ENCODE peak calls at places on chromosomes 11 and 22, in ten cellular contexts. C is tibial artery; T is spleen; Z is CD8-positive, alpha-beta T cell; R is esophagus squamous epithelium; G is HepG2; X is mucosa of descending colon; H is IMR-90; V is tibial nerve; B is SK-N-SH. E is an unnamed sample. For H3K4me1, the result is how much of the 10 kb centered on the place peaks cover.

GRCh38 chr11:35750315-35750714 is 87.7 kb downstream of the TRIM44 start:
- DNase-seq in G (peak), R (no peak), V (no peak), X (no peak), T (no peak), Z (no peak), B (no peak), C (no peak), H (no peak), E (no peak)

GRCh38 chr11:107876141-107876540 is 17.6 kb upstream of the SLC35F2 start:
- DNase-seq in H (no peak), V (no peak), T (no peak), R (no peak), X (no peak), C (no peak), B (no peak), G (no peak), Z (no peak), E (no peak)

GRCh38 chr22:27715078-27715477 is 86.5 kb downstream of the MN1 start:
- DNase-seq in X (no peak), T (peak), G (no peak), V (no peak), H (no peak), Z (no peak), R (no peak), C (no peak), B (peak), E (peak)

GRCh38 chr11:5596611-5597201 is at the start of gene TRIM6:
- DNase-seq in Z (no peak), B (no peak), R (no peak), C (peak), V (peak), G (no peak), X (peak), T (peak), H (peak), E (no peak)

GRCh38 chr22:30970356-30970746 is 1.3 kb downstream of the TUG1 start:
- DNase-seq in Z (no peak), G (no peak), T (no peak), B (no peak), V (no peak), C (no peak), H (no peak), X (no peak), R (no peak), E (no peak)

GRCh38 chr11:85805387-85805786 is 5.6 kb downstream of the SYTL2 start:
- DNase-seq in X (no peak), G (no peak), Z (no peak), B (no peak), T (no peak), C (no peak), H (peak), V (no peak), R (no peak), E (no peak)

GRCh38 chr11:105790841-105791240 is 181.0 kb downstream of the GRIA4 start:
- DNase-seq in V (no peak), B (no peak), H (no peak), G (no peak), R (no peak), C (no peak), X (no peak), Z (no peak), T (no peak), E (no peak)

GRCh38 chr11:62054484-62055121 is 69.2 kb upstream of the INCENP start:
- DNase-seq in G (peak), Z (peak), X (no peak), B (no peak), H (peak), R (no peak), C (no peak), V (no peak), T (peak), E (peak)

GRCh38 chr22:31616315-31616980 is 45.6 kb downstream of the PISD start:
- DNase-seq in V (no peak), X (no peak), G (peak), R (no peak), C (no peak), B (no peak), T (peak), H (no peak), Z (no peak), E (no peak)

GRCh38 chr11:35012467-35013191 is 96.2 kb downstream of the PDHX start:
- DNase-seq in V (no peak), T (no peak), X (no peak), H (no peak), R (no peak), C (no peak), B (no peak), G (no peak), Z (no peak), E (no peak)

GRCh38 chr11:128135451-128135850 is 451.9 kb downstream of the ETS1 start:
- DNase-seq in T (no peak), X (no peak), B (no peak), Z (no peak), G (no peak), H (no peak), C (no peak), V (no peak), R (no peak), E (no peak)

GRCh38 chr11:66082936-66083698 is 13.0 kb downstream of the PACS1 start:
- DNase-seq in H (no peak), V (no peak), T (no peak), B (peak), Z (no peak), R (no peak), G (peak), X (no peak), C (no peak), E (peak)

GRCh38 chr11:2791521-2792375 is 92.0 kb upstream of the KCNQ1OT1 start:
- DNase-seq in G (no peak), T (peak), V (no peak), X (peak), R (no peak), C (peak), H (no peak), B (no peak), Z (peak), E (peak)

GRCh38 chr11:63829823-63830489 is 9.0 kb upstream of the MARK2 start:
- DNase-seq in G (peak), H (peak), X (no peak), B (peak), R (no peak), C (no peak), Z (no peak), T (no peak), V (no peak), E (peak)
- TF ChIP-seq CTCF in G (peak), H (peak), X (no peak), B (peak), R (no peak), C (no peak), Z (no peak), T (no peak), V (no peak), E (peak)

DNA sequence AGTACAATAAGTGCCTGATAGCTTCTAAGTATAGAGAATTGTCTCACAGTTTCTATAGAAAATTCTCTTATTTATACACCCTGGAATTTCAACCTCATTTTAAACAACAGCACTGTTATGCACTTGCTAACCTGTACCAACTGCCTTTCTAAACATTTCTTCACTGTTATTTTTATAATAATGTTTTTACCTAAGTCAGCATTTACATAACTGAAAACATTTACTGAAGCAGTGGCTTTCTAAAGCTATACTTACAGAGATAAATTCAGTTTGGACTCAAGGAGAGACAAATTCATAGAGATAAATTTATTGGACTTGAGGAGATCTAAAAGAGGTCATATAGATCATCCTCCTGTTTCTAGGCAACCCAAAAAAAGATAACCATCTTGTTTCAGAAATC is 686.6 kb upstream of the FAT3 start:
- DNase-seq in C (no peak), R (no peak), T (no peak), Z (no peak), B (no peak), X (no peak), H (no peak), V (no peak), G (no peak), E (no peak)
- H3K4me1 ChIP-seq in C (under half), R (under half), T (under half), Z (under half), B (under half), X (under half), H (under half), V (under half), G (under half), E (under half)

GRCh38 chr22:48968201-48968959 is 859.3 kb downstream of the BRD1 start:
- DNase-seq in R (no peak), H (no peak), B (no peak), C (peak), Z (no peak), X (peak), V (no peak), T (peak), G (peak), E (no peak)
- TF ChIP-seq CTCF in R (no peak), H (no peak), B (peak), C (no peak), Z (peak), X (no peak), V (peak), T (no peak), G (peak), E (no peak)

DNA sequence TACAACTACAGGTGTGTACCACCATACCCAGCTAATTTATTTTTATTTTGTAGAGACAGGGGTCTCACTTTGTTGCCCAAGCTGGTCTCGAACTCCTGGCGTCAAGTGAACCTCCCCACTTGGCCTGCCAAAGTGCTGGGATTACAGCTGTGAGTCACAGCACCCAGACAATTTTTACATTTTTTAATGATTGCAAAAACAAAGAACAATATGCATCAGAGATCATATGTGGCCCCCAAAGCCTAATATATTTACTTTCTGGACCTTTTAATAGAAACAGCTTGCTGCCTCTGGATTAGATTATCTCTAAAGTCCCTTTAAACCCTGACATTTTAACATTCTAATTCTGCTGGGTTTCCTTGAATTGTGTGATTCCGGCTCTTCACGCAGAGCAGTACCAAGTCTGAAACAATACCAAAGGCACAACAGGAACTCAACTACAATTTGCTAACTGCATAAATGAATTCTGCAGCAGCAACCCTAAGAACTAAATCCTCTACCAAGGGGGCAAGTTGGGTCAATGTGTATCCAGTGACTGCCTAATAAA is 25.0 kb downstream of the RAB30 start:
- DNase-seq in T (no peak), B (no peak), R (no peak), G (no peak), C (no peak), V (no peak), X (no peak), H (peak), Z (no peak), E (no peak)
- H3K4me1 ChIP-seq in T (under half), B (under half), R (half or more), G (under half), C (under half), V (under half), X (under half), H (under half), Z (under half), E (under half)

DNA sequence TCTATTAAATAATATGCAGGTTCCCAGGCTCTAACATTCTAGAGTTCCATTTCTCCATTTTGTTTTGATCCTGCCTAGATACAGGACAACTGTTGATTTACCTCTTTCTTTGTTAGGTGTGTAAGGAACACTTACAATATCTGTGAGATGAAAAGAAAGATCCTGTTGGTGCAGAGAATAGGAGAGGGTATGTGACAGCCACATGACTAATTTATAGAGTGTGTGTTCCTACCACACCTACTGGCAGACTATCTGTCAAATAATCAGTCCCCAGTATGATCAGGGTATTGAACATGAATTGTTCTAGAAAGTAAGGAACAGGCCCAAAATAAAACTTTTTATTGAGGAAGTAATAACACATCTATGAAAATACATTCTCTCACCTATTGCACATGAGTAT is 10.2 kb downstream of the MMP10 start:
- DNase-seq in R (no peak), H (no peak), C (no peak), G (no peak), T (no peak), V (no peak), B (no peak), Z (no peak), X (no peak), E (no peak)
- TF ChIP-seq CTCF in R (no peak), H (no peak), C (no peak), G (no peak), T (no peak), V (no peak), B (no peak), Z (no peak), X (no peak), E (no peak)

GRCh38 chr11:8081591-8082021 is 595 bp downstream of the TUB start:
- DNase-seq in C (no peak), G (no peak), Z (no peak), R (no peak), B (peak), H (peak), V (no peak), X (no peak), T (peak), E (no peak)

GRCh38 chr11:8080674-8081590 is at the start of gene TUB:
- DNase-seq in B (peak), X (no peak), V (no peak), C (no peak), T (peak), H (no peak), R (no peak), Z (no peak), G (no peak), E (peak)

GRCh38 chr11:8083088-8083395 is 2.0 kb downstream of the TUB start:
- DNase-seq in X (no peak), R (no peak), B (no peak), V (no peak), G (no peak), T (peak), H (no peak), Z (no peak), C (no peak), E (no peak)

GRCh38 chr11:8083871-8084281 is 2.9 kb downstream of the TUB start:
- DNase-seq in X (no peak), B (no peak), R (no peak), H (no peak), G (no peak), T (no peak), C (no peak), Z (no peak), V (no peak), E (no peak)

GRCh38 chr11:8082391-8083087 is 1.5 kb downstream of the TUB start:
- DNase-seq in V (no peak), T (peak), X (no peak), H (no peak), Z (no peak), R (no peak), G (no peak), C (no peak), B (peak), E (peak)
- H3K4me1 ChIP-seq in V (under half), T (under half), X (under half), H (under half), Z (under half), R (under half), G (under half), C (under half), B (half or more), E (under half)

GRCh38 chr22:36858156-36858555 is 2.6 kb upstream of the NCF4 start:
- DNase-seq in R (no peak), G (no peak), X (no peak), V (no peak), Z (no peak), H (no peak), C (no peak), B (no peak), T (no peak), E (no peak)

GRCh38 chr22:36860821-36861659 is at the start of gene NCF4:
- DNase-seq in C (peak), B (no peak), G (no peak), H (no peak), T (peak), R (peak), V (peak), Z (peak), X (peak), E (no peak)

GRCh38 chr22:36860438-36860820 is 377 bp upstream of the NCF4 start:
- DNase-seq in V (no peak), R (no peak), T (peak), C (no peak), B (no peak), H (no peak), Z (no peak), G (no peak), X (no peak), E (no peak)

GRCh38 chr22:36858966-36859365 is 1.8 kb upstream of the NCF4 start:
- DNase-seq in T (no peak), X (no peak), G (no peak), V (no peak), H (no peak), R (no peak), C (no peak), B (no peak), Z (no peak), E (no peak)

DNA sequence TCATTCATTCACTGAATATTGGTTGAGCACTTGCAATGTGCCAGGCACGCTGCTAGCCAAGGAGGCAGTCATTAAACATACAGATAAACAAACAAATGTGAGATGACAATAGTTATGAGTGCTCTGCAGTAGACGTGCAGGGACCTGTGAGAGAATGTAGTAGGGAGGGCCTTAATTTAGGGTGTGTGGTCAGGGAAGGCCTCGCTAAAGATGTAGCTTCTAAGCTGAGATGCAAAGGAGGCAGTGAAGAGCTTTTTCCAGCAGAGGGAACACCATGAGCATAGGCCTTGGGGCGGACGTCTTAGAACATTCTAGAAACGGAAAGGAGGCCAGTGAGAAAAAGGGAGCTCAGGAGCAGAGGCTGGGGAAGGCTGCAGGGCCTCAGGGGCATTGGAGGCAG is 789 bp upstream of the NCF4 start:
- DNase-seq in Z (no peak), C (no peak), G (no peak), V (no peak), T (no peak), R (no peak), X (no peak), H (no peak), B (no peak), E (no peak)
- TF ChIP-seq CTCF in Z (no peak), C (no peak), G (no peak), V (no peak), T (no peak), R (no peak), X (no peak), H (no peak), B (no peak), E (no peak)

DNA sequence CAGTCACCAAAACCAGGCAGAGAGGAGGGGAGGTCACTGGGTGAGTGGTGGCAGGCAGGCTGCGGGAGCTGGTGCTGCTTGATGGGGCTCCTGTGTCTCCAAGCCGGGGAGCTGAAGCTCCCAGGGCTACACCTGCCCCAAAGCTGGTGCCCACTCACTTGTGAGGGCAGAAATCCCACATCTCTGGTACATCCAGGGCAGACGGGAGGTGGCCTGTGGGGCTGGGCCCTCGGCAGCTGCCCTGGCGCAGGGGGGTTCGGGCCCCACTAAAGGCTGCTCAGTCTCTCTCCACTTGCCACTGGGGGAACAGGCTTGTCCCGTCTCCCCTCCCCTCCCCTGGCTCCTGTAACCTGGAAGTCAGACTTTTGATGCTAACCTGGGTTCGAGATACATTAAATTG is 55.6 kb upstream of the PPARA start:
- DNase-seq in R (no peak), G (no peak), C (no peak), Z (no peak), H (no peak), V (no peak), T (no peak), X (no peak), B (no peak), E (no peak)
- H3K4me1 ChIP-seq in R (half or more), G (under half), C (half or more), Z (under half), H (under half), V (half or more), T (half or more), X (under half), B (half or more), E (half or more)

GRCh38 chr11:57475671-57476222 is 15.4 kb downstream of the RTN4RL2 start:
- DNase-seq in B (no peak), R (no peak), C (no peak), H (no peak), Z (no peak), X (no peak), V (no peak), G (no peak), T (no peak), E (no peak)

GRCh38 chr11:57476223-57476882 is 16.0 kb downstream of the RTN4RL2 start:
- DNase-seq in H (no peak), T (peak), X (no peak), G (no peak), C (no peak), R (no peak), V (no peak), B (peak), Z (no peak), E (no peak)

GRCh38 chr11:57475191-57475590 is 14.9 kb downstream of the RTN4RL2 start:
- DNase-seq in C (no peak), Z (no peak), R (no peak), X (no peak), B (no peak), T (no peak), G (no peak), H (peak), V (no peak), E (no peak)

GRCh38 chr11:57477507-57478189 is 17.3 kb downstream of the RTN4RL2 start:
- DNase-seq in B (no peak), C (no peak), H (no peak), R (no peak), T (no peak), G (no peak), V (no peak), Z (no peak), X (no peak), E (no peak)

GRCh38 chr11:57476883-57477506 is 16.7 kb downstream of the RTN4RL2 start:
- DNase-seq in Z (no peak), R (no peak), G (no peak), B (no peak), C (no peak), V (no peak), X (no peak), T (peak), H (peak), E (peak)
- TF ChIP-seq CTCF in Z (peak), R (no peak), G (peak), B (peak), C (peak), V (peak), X (peak), T (peak), H (peak), E (peak)

DNA sequence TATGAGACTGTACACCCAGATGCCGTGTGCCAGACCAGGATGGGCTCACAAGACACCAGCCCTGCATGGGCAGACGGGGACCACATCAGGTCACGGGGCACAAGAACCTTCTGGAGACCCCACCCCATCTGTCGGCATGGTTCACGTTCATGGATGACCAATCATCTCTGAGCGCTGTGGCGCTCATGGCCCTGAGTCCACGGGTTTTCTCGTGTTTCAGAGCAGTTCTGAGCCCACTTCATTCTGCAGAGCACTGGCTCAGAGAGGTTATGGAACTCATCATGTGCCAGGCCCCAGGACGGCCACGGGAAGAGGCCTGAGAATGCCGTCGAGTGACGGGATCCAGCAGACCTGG is 63.0 kb upstream of the PPARA start:
- DNase-seq in B (no peak), Z (no peak), C (no peak), T (no peak), X (no peak), H (no peak), R (no peak), G (no peak), V (no peak), E (no peak)
- H3K4me1 ChIP-seq in B (half or more), Z (under half), C (half or more), T (half or more), X (half or more), H (under half), R (half or more), G (under half), V (half or more), E (half or more)

E was measured in BE2C.